ENCODE peak calls at places on chromosome 12, in nine cellular contexts. M is brain microvascular endothelial cell; T is cardiac fibroblast; N is effector memory CD4-positive, alpha-beta T cell; B is skeletal muscle cell; P is OCI-LY7; F is adipocyte; O is BE2C; Q is colonic mucosa. X is an unnamed sample.
A peak's percentile ranks its signal among the peaks of the same experiment; 100 is the strongest.

GRCh38 chr12:46609281-46609623 is 216.5 kb downstream of the SLC38A4 start:
- DNase-seq in Q (no peak), P (no peak), B (no peak), N (no peak), F (no peak), T (no peak), O (no peak), M (no peak), X (no peak)

GRCh38 chr12:72390146-72390545 is 118.0 kb downstream of the TRHDE start:
- DNase-seq in N (no peak), O (no peak), M (no peak), F (peak; percentile 39), T (no peak), Q (no peak), B (no peak), P (no peak), X (no peak)

GRCh38 chr12:89783321-89784060 is 74.9 kb upstream of the ATP2B1 start:
- DNase-seq in M (no peak), O (no peak), F (peak; percentile 21), T (peak; percentile 64), N (no peak), Q (peak; percentile 21), P (no peak), B (peak; percentile 53), X (peak; percentile 44)

GRCh38 chr12:86230516-86231146 is 25.6 kb downstream of the MGAT4C start:
- DNase-seq in M (peak; percentile 27), O (no peak), B (peak; percentile 12), P (no peak), T (peak; percentile 7), F (peak; percentile 48), N (no peak), Q (no peak), X (no peak)

GRCh38 chr12:43973385-43973784 is 137.5 kb downstream of the TMEM117 start:
- DNase-seq in F (no peak), P (no peak), T (no peak), B (no peak), N (no peak), M (no peak), O (no peak), Q (no peak), X (no peak)

GRCh38 chr12:38166225-38166624 is 150.3 kb upstream of the ALG10B start:
- DNase-seq in F (no peak), Q (no peak), M (no peak), B (no peak), N (no peak), P (no peak), O (no peak), T (no peak), X (no peak)

GRCh38 chr12:91562476-91562875 is 379.9 kb upstream of the DCN start:
- DNase-seq in O (no peak), T (no peak), Q (no peak), M (no peak), F (peak; percentile 37), B (no peak), N (no peak), P (no peak), X (no peak)

GRCh38 chr12:124915249-124916236 is 1.1 kb upstream of the UBC start:
- DNase-seq in F (peak; percentile 68), B (no peak), N (no peak), P (no peak), T (peak; percentile 70), Q (peak; percentile 80), M (no peak), O (no peak), X (peak; percentile 71)

GRCh38 chr12:130529781-130530180 is 186.3 kb downstream of the RIMBP2 start:
- DNase-seq in M (no peak), Q (no peak), O (no peak), B (no peak), T (no peak), P (no peak), F (no peak), N (no peak), X (no peak)

GRCh38 chr12:54164402-54165145 is 24.2 kb downstream of the SMUG1 start:
- DNase-seq in Q (no peak), O (peak; percentile 46), T (no peak), F (no peak), P (no peak), M (no peak), B (no peak), N (no peak), X (no peak)
- H3K4me3 ChIP-seq in Q (no peak overlapping the region), O (no peak overlapping the region), T (no peak overlapping the region), F (no peak overlapping the region), P (no peak overlapping the region), M (no peak overlapping the region), B (no peak overlapping the region), N (no peak overlapping the region), X (no peak overlapping the region)

DNA sequence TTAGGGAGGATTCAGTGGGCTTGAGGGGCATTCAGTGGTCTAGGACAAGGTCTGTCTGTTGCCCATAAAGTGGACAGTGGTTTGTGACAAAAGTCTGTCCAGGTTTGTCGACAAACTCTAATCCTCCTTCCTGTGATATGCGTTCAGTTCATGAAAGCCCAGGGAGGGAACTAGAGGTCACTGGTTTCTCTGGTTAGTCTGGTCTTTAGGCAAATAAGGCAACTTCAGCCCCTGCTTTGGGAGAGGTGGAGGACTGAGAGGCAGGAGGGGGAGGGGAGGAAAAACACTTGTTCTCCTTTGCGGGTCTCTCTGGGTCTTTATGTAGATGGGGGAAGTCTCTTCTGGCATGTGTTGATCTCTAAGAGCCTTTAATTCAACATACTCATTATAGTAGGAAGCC is 235.1 kb upstream of the PWP1 start:
- DNase-seq in B (no peak), N (no peak), O (no peak), T (no peak), P (peak; percentile 21), F (no peak), Q (no peak), M (no peak), X (no peak)
- H3K4me3 ChIP-seq in B (no peak overlapping the region), N (no peak overlapping the region), O (no peak overlapping the region), T (no peak overlapping the region), P (no peak overlapping the region), F (no peak overlapping the region), Q (no peak overlapping the region), M (no peak overlapping the region), X (no peak overlapping the region)

DNA sequence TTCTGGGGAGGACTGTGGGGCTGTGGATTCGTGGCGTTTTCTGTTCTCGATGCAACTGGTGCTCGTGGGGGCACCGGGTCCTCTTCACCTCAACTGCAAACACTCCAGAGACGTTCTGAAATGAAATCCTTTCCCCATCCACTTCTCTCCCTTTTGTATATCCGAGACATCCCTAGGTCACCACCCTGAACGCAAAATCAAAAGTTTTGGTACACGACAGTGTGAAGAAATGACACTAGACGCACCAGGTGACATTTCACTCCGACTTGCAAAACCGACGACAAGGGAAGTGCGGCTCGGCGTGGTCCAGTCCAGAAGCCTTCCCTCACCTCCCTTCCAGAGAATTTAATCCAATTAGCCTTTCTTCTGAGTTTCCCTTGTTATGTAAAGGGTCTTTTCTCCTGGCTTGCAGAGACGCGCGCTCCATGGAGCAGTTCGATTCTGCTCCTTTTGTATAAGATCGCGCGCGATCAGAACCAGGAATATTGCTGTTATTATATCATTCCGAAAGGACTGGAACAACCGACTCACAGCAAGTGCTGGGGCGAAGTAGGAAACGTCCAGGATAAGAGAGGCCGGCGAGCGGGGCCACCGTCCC is 2.5 kb downstream of the RFX4 start:
- DNase-seq in O (no peak), P (no peak), Q (no peak), T (peak; percentile 5), M (no peak), B (no peak), N (no peak), F (peak; percentile 2), X (no peak)
- H3K4me3 ChIP-seq in O (no peak overlapping the region), P (no peak overlapping the region), Q (no peak overlapping the region), T (no peak overlapping the region), M (no peak overlapping the region), B (no peak overlapping the region), N (no peak overlapping the region), F (no peak overlapping the region), X (no peak overlapping the region)

DNA sequence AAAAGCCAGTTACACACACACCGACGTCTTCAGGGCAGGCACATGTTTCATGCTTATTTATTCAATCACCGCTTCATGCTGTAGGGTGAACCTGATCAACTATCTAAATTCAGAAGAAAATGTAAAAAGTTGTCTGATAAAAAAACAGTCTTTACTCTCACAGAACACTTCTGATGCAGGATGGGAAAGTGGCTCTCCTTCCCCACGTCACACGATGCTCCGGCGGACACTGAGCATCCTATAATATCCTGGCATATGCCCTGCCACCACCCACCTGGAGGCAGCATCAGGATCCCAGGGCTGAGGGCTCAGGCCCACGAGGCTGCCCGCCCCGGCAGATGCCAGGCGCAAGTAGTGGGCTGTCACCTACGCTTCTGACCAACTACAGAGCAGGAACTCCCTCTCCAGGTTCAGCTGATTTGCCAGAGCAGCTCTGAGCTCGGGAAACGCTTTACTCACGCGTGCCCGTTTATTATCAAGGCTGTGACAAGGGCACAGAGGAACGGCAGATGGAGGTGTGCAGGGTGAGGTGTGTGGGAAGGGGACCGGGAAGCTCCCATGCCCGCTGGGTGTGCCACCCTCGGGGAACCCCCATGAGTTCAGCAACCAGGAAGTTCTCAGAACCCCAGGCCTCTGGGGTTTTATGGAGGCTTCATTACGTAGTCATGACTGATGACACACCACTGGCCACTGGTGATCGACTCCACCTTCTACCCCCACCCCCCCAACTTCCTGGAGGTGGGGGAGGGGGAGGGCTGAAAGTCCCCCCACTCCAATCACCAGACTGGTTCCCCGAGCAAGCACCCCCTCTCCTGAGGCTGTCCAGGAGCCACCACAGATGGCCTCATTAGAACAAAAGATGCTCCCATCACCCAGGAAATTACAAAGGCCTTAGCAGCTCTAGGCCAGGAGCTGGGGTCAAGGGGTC is 32.1 kb downstream of the SLC15A4 start:
- DNase-seq in O (no peak), Q (peak; percentile 32), B (no peak), F (no peak), T (no peak), P (no peak), N (no peak), M (no peak), X (no peak)
- H3K4me3 ChIP-seq in O (no peak overlapping the region), Q (no peak overlapping the region), B (no peak overlapping the region), F (no peak overlapping the region), T (no peak overlapping the region), P (no peak overlapping the region), N (no peak overlapping the region), M (no peak overlapping the region), X (no peak overlapping the region)

GRCh38 chr12:113285679-113286645 is 48.9 kb downstream of the SLC8B1 start:
- DNase-seq in N (no peak), M (no peak), F (no peak), B (no peak), T (no peak), O (no peak), Q (no peak), P (no peak), X (no peak)

GRCh38 chr12:113289361-113289760 is 45.5 kb downstream of the SLC8B1 start:
- DNase-seq in N (no peak), T (no peak), P (no peak), F (no peak), Q (no peak), B (peak; percentile 9), M (no peak), O (no peak), X (no peak)

GRCh38 chr12:113287146-113287898 is 47.6 kb downstream of the SLC8B1 start:
- DNase-seq in F (no peak), N (no peak), O (no peak), B (no peak), Q (no peak), P (no peak), M (no peak), T (no peak), X (no peak)

GRCh38 chr12:113286712-113287111 is 48.2 kb downstream of the SLC8B1 start:
- DNase-seq in P (no peak), O (no peak), M (no peak), F (no peak), T (no peak), Q (no peak), B (no peak), N (no peak), X (no peak)

GRCh38 chr12:113287899-113288282 is 47.0 kb downstream of the SLC8B1 start:
- DNase-seq in P (no peak), Q (no peak), M (no peak), B (no peak), T (no peak), O (no peak), F (no peak), N (no peak), X (no peak)
- H3K4me3 ChIP-seq in P (no peak overlapping the region), Q (no peak overlapping the region), M (no peak overlapping the region), B (no peak overlapping the region), T (no peak overlapping the region), O (no peak overlapping the region), F (no peak overlapping the region), N (no peak overlapping the region), X (no peak overlapping the region)

X was measured in hepatocyte.